ENCODE peak calls at places on chromosomes 5 and 9, in eight cellular contexts. One of them, this sample, is unnamed.

GRCh38 chr9:16029056-16029615 is 476.3 kb downstream of the CCDC171 start:
- DNase-seq in adrenal gland: no peak
- DNase-seq in cardiac fibroblast: peak
- DNase-seq in neural crest cell: no peak
- DNase-seq in tibial artery: no peak
- DNase-seq in spleen: no peak
- DNase-seq in endothelial cell: no peak
- DNase-seq in AG10803: peak
- DNase-seq in this sample: no peak

GRCh38 chr5:143218563-143219170 is 184.8 kb downstream of the NR3C1 start:
- DNase-seq in adrenal gland: no peak
- DNase-seq in cardiac fibroblast: no peak
- DNase-seq in neural crest cell: no peak
- DNase-seq in tibial artery: no peak
- DNase-seq in spleen: no peak
- DNase-seq in endothelial cell: no peak
- DNase-seq in AG10803: no peak
- DNase-seq in this sample: no peak

GRCh38 chr5:51466214-51466613 is 83.0 kb downstream of the ISL1 start:
- DNase-seq in adrenal gland: no peak
- DNase-seq in cardiac fibroblast: no peak
- DNase-seq in neural crest cell: no peak
- DNase-seq in tibial artery: no peak
- DNase-seq in spleen: no peak
- DNase-seq in endothelial cell: no peak
- DNase-seq in AG10803: no peak
- DNase-seq in this sample: no peak

GRCh38 chr9:24817756-24818155 is 272.1 kb upstream of the IZUMO3 start:
- DNase-seq in adrenal gland: no peak
- DNase-seq in cardiac fibroblast: no peak
- DNase-seq in neural crest cell: no peak
- DNase-seq in tibial artery: no peak
- DNase-seq in spleen: no peak
- DNase-seq in endothelial cell: no peak
- DNase-seq in AG10803: no peak
- DNase-seq in this sample: no peak

GRCh38 chr5:123992641-123993040 is 480.7 kb downstream of the CSNK1G3 start:
- DNase-seq in adrenal gland: no peak
- DNase-seq in cardiac fibroblast: no peak
- DNase-seq in neural crest cell: no peak
- DNase-seq in tibial artery: no peak
- DNase-seq in spleen: no peak
- DNase-seq in endothelial cell: no peak
- DNase-seq in AG10803: no peak
- DNase-seq in this sample: no peak

GRCh38 chr9:106928350-106928749 is 65.4 kb downstream of the ZNF462 start:
- DNase-seq in adrenal gland: no peak
- DNase-seq in cardiac fibroblast: no peak
- DNase-seq in neural crest cell: no peak
- DNase-seq in tibial artery: no peak
- DNase-seq in spleen: no peak
- DNase-seq in endothelial cell: no peak
- DNase-seq in AG10803: no peak
- DNase-seq in this sample: no peak

GRCh38 chr5:171155621-171156020 is 153.4 kb upstream of the TLX3 start:
- DNase-seq in adrenal gland: no peak
- DNase-seq in cardiac fibroblast: peak
- DNase-seq in neural crest cell: no peak
- DNase-seq in tibial artery: no peak
- DNase-seq in spleen: no peak
- DNase-seq in endothelial cell: no peak
- DNase-seq in AG10803: peak
- DNase-seq in this sample: no peak

GRCh38 chr9:76453785-76454184 is 5.2 kb upstream of the GCNT1 start:
- DNase-seq in adrenal gland: no peak
- DNase-seq in cardiac fibroblast: peak
- DNase-seq in neural crest cell: no peak
- DNase-seq in tibial artery: no peak
- DNase-seq in spleen: no peak
- DNase-seq in endothelial cell: no peak
- DNase-seq in AG10803: peak
- DNase-seq in this sample: no peak

GRCh38 chr9:110128664-110129329 is 79.2 kb downstream of the C9orf152 start:
- DNase-seq in adrenal gland: no peak
- DNase-seq in cardiac fibroblast: peak
- DNase-seq in neural crest cell: no peak
- DNase-seq in tibial artery: no peak
- DNase-seq in spleen: no peak
- DNase-seq in endothelial cell: no peak
- DNase-seq in AG10803: no peak
- DNase-seq in this sample: no peak

GRCh38 chr9:105656131-105656921 is 5.9 kb upstream of the TAL2 start:
- DNase-seq in adrenal gland: peak
- DNase-seq in cardiac fibroblast: no peak
- DNase-seq in neural crest cell: peak
- DNase-seq in tibial artery: no peak
- DNase-seq in spleen: peak
- DNase-seq in endothelial cell: peak
- DNase-seq in AG10803: no peak
- DNase-seq in this sample: peak

GRCh38 chr5:151657105-151657504 is 29.6 kb downstream of the SPARC start:
- DNase-seq in adrenal gland: no peak
- DNase-seq in cardiac fibroblast: no peak
- DNase-seq in neural crest cell: no peak
- DNase-seq in tibial artery: no peak
- DNase-seq in spleen: no peak
- DNase-seq in endothelial cell: no peak
- DNase-seq in AG10803: no peak
- DNase-seq in this sample: no peak

GRCh38 chr5:123610665-123611406 is 98.9 kb downstream of the CSNK1G3 start:
- DNase-seq in adrenal gland: no peak
- DNase-seq in cardiac fibroblast: peak
- DNase-seq in neural crest cell: peak
- DNase-seq in tibial artery: no peak
- DNase-seq in spleen: no peak
- DNase-seq in endothelial cell: peak
- DNase-seq in AG10803: peak
- DNase-seq in this sample: no peak

GRCh38 chr5:142312399-142312798 is 12.4 kb downstream of the SPRY4 start:
- DNase-seq in adrenal gland: no peak
- DNase-seq in cardiac fibroblast: no peak
- DNase-seq in neural crest cell: no peak
- DNase-seq in tibial artery: no peak
- DNase-seq in spleen: no peak
- DNase-seq in endothelial cell: no peak
- DNase-seq in AG10803: no peak
- DNase-seq in this sample: no peak

GRCh38 chr5:167708449-167708848 is 583.0 kb upstream of the WWC1 start:
- DNase-seq in adrenal gland: no peak
- DNase-seq in cardiac fibroblast: no peak
- DNase-seq in neural crest cell: no peak
- DNase-seq in tibial artery: no peak
- DNase-seq in spleen: no peak
- DNase-seq in endothelial cell: no peak
- DNase-seq in AG10803: peak
- DNase-seq in this sample: no peak
- TF ChIP-seq CTCF in adrenal gland: no peak
- TF ChIP-seq CTCF in cardiac fibroblast: no peak
- TF ChIP-seq CTCF in neural crest cell: no peak
- TF ChIP-seq CTCF in tibial artery: no peak
- TF ChIP-seq CTCF in spleen: no peak
- TF ChIP-seq CTCF in endothelial cell: no peak
- TF ChIP-seq CTCF in AG10803: peak
- TF ChIP-seq CTCF in this sample: no peak

GRCh38 chr9:2620876-2621677 is 510 bp upstream of the VLDLR start:
- DNase-seq in adrenal gland: peak
- DNase-seq in cardiac fibroblast: peak
- DNase-seq in neural crest cell: peak
- DNase-seq in tibial artery: peak
- DNase-seq in spleen: peak
- DNase-seq in endothelial cell: peak
- DNase-seq in AG10803: peak
- DNase-seq in this sample: peak
- TF ChIP-seq CTCF in adrenal gland: no peak
- TF ChIP-seq CTCF in cardiac fibroblast: peak
- TF ChIP-seq CTCF in neural crest cell: peak
- TF ChIP-seq CTCF in tibial artery: peak
- TF ChIP-seq CTCF in spleen: no peak
- TF ChIP-seq CTCF in endothelial cell: no peak
- TF ChIP-seq CTCF in AG10803: peak
- TF ChIP-seq CTCF in this sample: no peak

GRCh38 chr9:112665347-112665746 is 52.6 kb downstream of the INIP start:
- DNase-seq in adrenal gland: no peak
- DNase-seq in cardiac fibroblast: peak
- DNase-seq in neural crest cell: no peak
- DNase-seq in tibial artery: no peak
- DNase-seq in spleen: no peak
- DNase-seq in endothelial cell: no peak
- DNase-seq in AG10803: peak
- DNase-seq in this sample: no peak
- TF ChIP-seq CTCF in adrenal gland: no peak
- TF ChIP-seq CTCF in cardiac fibroblast: peak
- TF ChIP-seq CTCF in neural crest cell: no peak
- TF ChIP-seq CTCF in tibial artery: peak
- TF ChIP-seq CTCF in spleen: no peak
- TF ChIP-seq CTCF in endothelial cell: no peak
- TF ChIP-seq CTCF in AG10803: peak
- TF ChIP-seq CTCF in this sample: no peak

GRCh38 chr5:92909545-92909962 is 671.5 kb downstream of the NR2F1-AS1 start:
- DNase-seq in adrenal gland: no peak
- DNase-seq in cardiac fibroblast: no peak
- DNase-seq in neural crest cell: peak
- DNase-seq in tibial artery: no peak
- DNase-seq in spleen: no peak
- DNase-seq in endothelial cell: peak
- DNase-seq in AG10803: no peak
- DNase-seq in this sample: no peak
- TF ChIP-seq CTCF in adrenal gland: peak
- TF ChIP-seq CTCF in cardiac fibroblast: peak
- TF ChIP-seq CTCF in neural crest cell: peak
- TF ChIP-seq CTCF in tibial artery: no peak
- TF ChIP-seq CTCF in spleen: no peak
- TF ChIP-seq CTCF in endothelial cell: peak
- TF ChIP-seq CTCF in AG10803: peak
- TF ChIP-seq CTCF in this sample: no peak

DNA sequence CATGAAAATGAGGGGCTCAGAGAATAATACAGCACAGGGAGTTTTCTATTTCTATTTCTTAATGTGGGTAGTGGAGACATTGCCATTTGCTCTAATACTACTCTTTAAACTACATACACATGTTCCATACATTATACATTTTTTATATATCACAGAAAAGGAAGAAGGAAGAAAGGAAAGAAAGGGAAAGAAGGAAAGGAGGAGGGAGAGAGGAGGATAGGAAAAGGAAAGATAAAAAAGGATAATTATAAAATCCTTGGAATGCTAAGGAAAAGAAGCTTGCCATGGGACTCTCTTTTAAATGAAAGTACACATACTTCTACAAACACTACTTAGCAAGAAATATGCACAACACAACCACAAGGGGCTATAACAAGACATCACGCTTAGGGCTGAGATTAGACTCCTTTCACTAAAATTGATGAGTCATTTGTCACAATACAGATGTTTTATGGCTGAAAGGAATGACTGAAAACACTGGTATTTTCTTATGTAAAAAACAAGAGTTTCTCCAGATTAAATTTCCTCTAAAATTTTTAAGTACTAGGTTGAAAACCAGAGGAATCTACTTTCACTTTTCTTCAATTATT is 219.8 kb downstream of the ARL15 start:
- DNase-seq in adrenal gland: no peak
- DNase-seq in cardiac fibroblast: peak
- DNase-seq in neural crest cell: no peak
- DNase-seq in tibial artery: no peak
- DNase-seq in spleen: no peak
- DNase-seq in endothelial cell: no peak
- DNase-seq in AG10803: peak
- DNase-seq in this sample: no peak
- TF ChIP-seq CTCF in adrenal gland: no peak
- TF ChIP-seq CTCF in cardiac fibroblast: peak
- TF ChIP-seq CTCF in neural crest cell: peak
- TF ChIP-seq CTCF in tibial artery: no peak
- TF ChIP-seq CTCF in spleen: no peak
- TF ChIP-seq CTCF in endothelial cell: no peak
- TF ChIP-seq CTCF in AG10803: peak
- TF ChIP-seq CTCF in this sample: no peak

DNA sequence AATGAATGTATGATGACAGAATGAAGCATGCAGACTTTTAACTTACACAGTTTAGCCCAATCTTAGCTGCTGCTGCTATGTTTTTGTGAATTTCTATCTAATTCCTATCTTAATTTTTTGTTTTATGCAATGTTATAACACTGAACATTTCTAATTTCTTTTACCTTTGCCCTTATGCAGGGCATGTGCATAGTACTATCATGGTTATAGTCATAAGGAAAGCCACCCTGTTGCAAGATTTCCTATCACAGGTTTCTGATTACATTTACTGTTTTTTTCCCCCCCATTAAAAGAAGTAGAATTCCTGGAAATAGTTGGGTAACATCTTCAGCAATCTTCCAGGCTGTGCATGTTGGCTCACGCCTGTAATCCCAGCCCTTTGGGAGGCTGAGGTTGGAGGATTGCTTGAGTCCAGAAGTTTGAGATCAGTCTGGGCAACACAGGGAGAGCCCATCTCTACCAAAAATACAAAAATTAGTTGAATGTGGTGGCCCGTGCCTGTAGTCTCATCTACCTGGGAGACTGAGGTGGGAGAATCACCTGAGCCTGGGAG is 164.4 kb downstream of the KDM4C start:
- DNase-seq in adrenal gland: no peak
- DNase-seq in cardiac fibroblast: no peak
- DNase-seq in neural crest cell: no peak
- DNase-seq in tibial artery: no peak
- DNase-seq in spleen: no peak
- DNase-seq in endothelial cell: no peak
- DNase-seq in AG10803: no peak
- DNase-seq in this sample: no peak
- TF ChIP-seq CTCF in adrenal gland: no peak
- TF ChIP-seq CTCF in cardiac fibroblast: no peak
- TF ChIP-seq CTCF in neural crest cell: no peak
- TF ChIP-seq CTCF in tibial artery: no peak
- TF ChIP-seq CTCF in spleen: no peak
- TF ChIP-seq CTCF in endothelial cell: no peak
- TF ChIP-seq CTCF in AG10803: no peak
- TF ChIP-seq CTCF in this sample: no peak

GRCh38 chr5:139481580-139482049 is 943 bp downstream of the STING1 start:
- DNase-seq in adrenal gland: no peak
- DNase-seq in cardiac fibroblast: peak
- DNase-seq in neural crest cell: no peak
- DNase-seq in tibial artery: peak
- DNase-seq in spleen: peak
- DNase-seq in endothelial cell: no peak
- DNase-seq in AG10803: peak
- DNase-seq in this sample: no peak
- TF ChIP-seq CTCF in adrenal gland: no peak
- TF ChIP-seq CTCF in cardiac fibroblast: peak
- TF ChIP-seq CTCF in neural crest cell: no peak
- TF ChIP-seq CTCF in tibial artery: peak
- TF ChIP-seq CTCF in spleen: no peak
- TF ChIP-seq CTCF in endothelial cell: no peak
- TF ChIP-seq CTCF in AG10803: peak
- TF ChIP-seq CTCF in this sample: no peak